ENCODE peak calls at places on chromosomes 12 and 14, in seven cellular contexts. X is fibroblast of lung, D is A549, P is neural progenitor cell, V is left lung, L is Caco-2, R is fibroblast of mammary gland. O is an unnamed sample.

GRCh38 chr12:237026-237815 is 23.3 kb upstream of the SLC6A12 start:
- DNase-seq in R (no peak), L (no peak), D (no peak), V (no peak), X (no peak), P (no peak), O (no peak)

GRCh38 chr14:95356245-95356850 is 36.6 kb upstream of the CLMN start:
- DNase-seq in P (no peak), D (no peak), V (no peak), X (no peak), R (no peak), L (no peak), O (no peak)

GRCh38 chr14:103693514-103693913 is 21.7 kb downstream of the XRCC3 start:
- DNase-seq in D (no peak), V (peak; percentile 83), R (no peak), L (no peak), X (no peak), P (no peak), O (peak; percentile 86)

GRCh38 chr14:103155013-103155412 is 31.8 kb downstream of the TNFAIP2 start:
- DNase-seq in V (peak; percentile 84), P (no peak), D (peak; percentile 88), X (no peak), R (peak; percentile 79), L (peak; percentile 40), O (peak; percentile 81)

GRCh38 chr14:69643430-69644200 is 32.2 kb downstream of the SUSD6 start:
- DNase-seq in L (no peak), D (peak; percentile 65), X (peak; percentile 83), P (no peak), R (peak; percentile 66), V (no peak), O (peak; percentile 63)

GRCh38 chr14:100868621-100869370 is 34.7 kb downstream of the RTL1 start:
- DNase-seq in X (no peak), D (no peak), R (no peak), V (peak; percentile 52), L (no peak), P (no peak), O (peak; percentile 26)

GRCh38 chr14:55800443-55800842 is 220.4 kb downstream of the KTN1 start:
- DNase-seq in D (no peak), P (no peak), L (no peak), V (no peak), X (no peak), R (no peak), O (no peak)

GRCh38 chr14:89304972-89305703 is 111.9 kb downstream of the FOXN3 start:
- DNase-seq in P (peak; percentile 14), X (peak; percentile 80), L (no peak), D (no peak), R (peak; percentile 83), V (no peak), O (no peak)

GRCh38 chr14:82447586-82447985 is 913.9 kb upstream of the SEL1L start:
- DNase-seq in R (no peak), L (peak; percentile 25), D (no peak), X (no peak), P (peak; percentile 52), V (no peak), O (no peak)

GRCh38 chr14:56331815-56332214 is 213.6 kb downstream of the PELI2 start:
- DNase-seq in V (no peak), R (peak; percentile 51), L (no peak), P (no peak), X (peak; percentile 56), D (no peak), O (no peak)

GRCh38 chr14:51604078-51604477 is 47.6 kb upstream of the FRMD6 start:
- DNase-seq in L (peak; percentile 13), P (no peak), R (peak; percentile 79), D (no peak), X (peak; percentile 96), V (no peak), O (no peak)

GRCh38 chr14:52129733-52130132 is 60.9 kb upstream of the NID2 start:
- DNase-seq in L (no peak), P (no peak), R (peak; percentile 34), X (no peak), D (no peak), V (no peak), O (no peak)

GRCh38 chr12:9221476-9221875 is 13.3 kb upstream of the PZP start:
- DNase-seq in X (no peak), V (no peak), L (no peak), P (no peak), D (no peak), R (peak; percentile 32), O (no peak)

GRCh38 chr12:40614923-40615322 is 77.3 kb upstream of the CNTN1 start:
- DNase-seq in L (no peak), P (no peak), D (no peak), X (no peak), V (no peak), R (no peak), O (no peak)

GRCh38 chr14:55446127-55446736 is 5.8 kb upstream of the TBPL2 start:
- DNase-seq in R (peak; percentile 88), L (peak; percentile 72), D (peak; percentile 61), P (peak; percentile 91), X (peak; percentile 74), V (no peak), O (no peak)

GRCh38 chr14:79419571-79420327 is 791.6 kb downstream of the DIO2 start:
- DNase-seq in R (peak; percentile 32), V (no peak), X (no peak), D (no peak), P (no peak), L (peak; percentile 20), O (no peak)

GRCh38 chr14:89365071-89365801 is 51.8 kb downstream of the FOXN3 start:
- DNase-seq in V (no peak), R (peak; percentile 17), P (no peak), L (no peak), D (no peak), X (peak; percentile 33), O (no peak)

GRCh38 chr14:57362356-57362755 is 28.0 kb upstream of the NAA30 start:
- DNase-seq in V (no peak), X (peak; percentile 50), L (peak; percentile 21), R (no peak), D (no peak), P (no peak), O (no peak)

GRCh38 chr12:13126494-13126893 is 23.0 kb upstream of the GSG1 start:
- DNase-seq in V (no peak), D (no peak), L (no peak), P (no peak), R (peak; percentile 37), X (no peak), O (no peak)

GRCh38 chr12:131249291-131250027 is 295.8 kb downstream of the ADGRD1 start:
- DNase-seq in L (no peak), R (peak; percentile 1), D (no peak), X (no peak), V (no peak), P (no peak), O (no peak)

GRCh38 chr14:102971314-102971713 is 48.9 kb downstream of the AMN start:
- DNase-seq in X (no peak), P (no peak), R (no peak), L (no peak), V (no peak), D (no peak), O (no peak)

GRCh38 chr12:128968668-128969067 is 115.4 kb downstream of the GLT1D1 start:
- DNase-seq in X (no peak), R (no peak), V (no peak), P (no peak), D (no peak), L (no peak), O (no peak)

GRCh38 chr12:128970941-128971340 is 117.7 kb downstream of the GLT1D1 start:
- DNase-seq in X (no peak), R (no peak), P (no peak), L (no peak), D (no peak), V (no peak), O (no peak)

GRCh38 chr12:128969480-128970055 is 116.3 kb downstream of the GLT1D1 start:
- DNase-seq in R (no peak), X (peak; percentile 2), V (peak; percentile 82), L (peak; percentile 49), D (peak; percentile 10), P (peak; percentile 88), O (no peak)

GRCh38 chr12:128971802-128972201 is 118.5 kb downstream of the GLT1D1 start:
- DNase-seq in V (no peak), X (no peak), L (no peak), R (no peak), P (peak; percentile 69), D (no peak), O (no peak)

GRCh38 chr12:128970110-128970509 is 116.8 kb downstream of the GLT1D1 start:
- DNase-seq in V (no peak), R (no peak), L (no peak), P (no peak), D (no peak), X (no peak), O (no peak)
- TF ChIP-seq CTCF in V (no peak), R (no peak), L (no peak), P (no peak), D (no peak), X (no peak), O (no peak)

DNA sequence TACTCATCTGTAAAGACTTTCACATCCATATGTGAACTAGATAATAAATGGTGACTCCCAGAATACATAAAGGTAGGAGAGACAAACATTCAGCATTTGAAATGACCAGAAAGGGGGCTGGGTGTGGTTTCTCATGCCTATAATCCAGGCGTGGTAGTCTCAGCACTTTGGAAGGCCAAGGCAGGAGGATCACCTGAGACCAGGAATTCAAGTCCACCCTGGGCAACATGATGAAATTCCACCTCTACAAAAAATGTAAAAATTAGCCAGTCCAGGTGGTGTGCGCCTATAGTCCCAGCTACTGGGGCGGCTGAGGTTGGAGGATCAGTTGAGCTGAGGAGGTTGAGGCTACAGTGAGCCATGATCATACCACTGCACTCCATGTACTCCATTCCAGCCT is 4.1 kb upstream of the CS start:
- DNase-seq in L (no peak), D (no peak), R (no peak), V (no peak), X (no peak), P (no peak), O (no peak)
- H3K4me3 ChIP-seq in L (no peak overlapping the region), D (no peak overlapping the region), R (no peak overlapping the region), V (no peak overlapping the region), X (no peak overlapping the region), P (no peak overlapping the region), O (no peak overlapping the region)

DNA sequence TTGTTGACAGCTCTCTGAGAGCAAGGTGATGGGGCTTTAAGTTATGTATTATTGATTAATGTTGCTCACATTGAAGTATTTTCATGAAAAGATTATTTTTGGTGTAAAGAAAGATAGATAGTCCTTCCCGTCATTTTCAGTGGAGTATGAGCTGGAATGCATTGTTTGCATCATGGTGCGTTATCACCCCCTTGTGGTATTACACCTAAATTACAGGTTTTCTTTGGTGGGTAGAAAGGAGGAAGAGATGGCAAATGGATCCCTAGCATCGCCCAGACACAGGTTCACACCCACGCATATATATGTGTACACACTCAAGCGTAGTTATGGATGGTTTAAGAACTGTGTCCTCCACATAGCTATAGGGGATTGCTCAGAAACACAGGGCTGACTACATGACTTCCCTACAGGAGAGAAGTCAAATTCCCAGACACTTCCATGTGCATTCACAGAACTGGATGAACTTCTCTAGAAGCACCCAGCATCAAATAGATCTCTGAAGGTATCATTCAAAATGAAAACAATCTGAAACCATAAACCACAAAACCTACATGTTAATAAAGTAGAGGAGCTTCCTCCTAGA is 14.4 kb upstream of the SERPINA10 start:
- DNase-seq in V (no peak), X (no peak), P (peak; percentile 20), L (peak; percentile 53), R (peak; percentile 36), D (no peak), O (no peak)
- TF ChIP-seq CTCF in V (no peak), X (no peak), P (peak; percentile 64), L (peak; percentile 45), R (peak; percentile 46), D (no peak), O (no peak)

GRCh38 chr14:34172052-34172451 is 221.2 kb upstream of the EGLN3 start:
- DNase-seq in V (no peak), D (no peak), P (no peak), X (no peak), L (no peak), R (no peak), O (no peak)
- H3K4me3 ChIP-seq in V (no peak overlapping the region), D (no peak overlapping the region), P (no peak overlapping the region), X (no peak overlapping the region), L (no peak overlapping the region), R (no peak overlapping the region), O (no peak overlapping the region)